ENCODE peak calls at places on chromosomes 1 and 21, in five cellular contexts. U, I, N, Z and P are unnamed samples.

GRCh38 chr1:221708987-221709386 is 32.9 kb downstream of the DUSP10 start:
- DNase-seq in U (no peak), I (no peak), N (no peak), Z (peak), P (no peak)

GRCh38 chr1:24250791-24251190 is 63.7 kb upstream of the IFNLR1 start:
- DNase-seq in U (no peak), I (no peak), N (peak), Z (no peak), P (no peak)

GRCh38 chr1:68128820-68129219 is 78.4 kb upstream of the DIRAS3 start:
- DNase-seq in U (no peak), I (no peak), N (no peak), Z (no peak), P (no peak)

GRCh38 chr1:217029311-217030157 is 306.3 kb upstream of the ESRRG start:
- DNase-seq in U (peak), I (no peak), N (no peak), Z (peak), P (no peak)

GRCh38 chr1:150568567-150568966 is 10.8 kb downstream of the MCL1 start:
- DNase-seq in U (no peak), I (no peak), N (no peak), Z (no peak), P (no peak)

GRCh38 chr1:151512801-151513625 is 1.8 kb downstream of the CGN start:
- DNase-seq in U (peak), I (no peak), N (no peak), Z (peak), P (no peak)

GRCh38 chr1:165408518-165408917 is 36.4 kb downstream of the RXRG start:
- DNase-seq in U (peak), I (no peak), N (peak), Z (peak), P (no peak)

GRCh38 chr1:41540886-41541591 is 56.6 kb upstream of the EDN2 start:
- DNase-seq in U (no peak), I (no peak), N (peak), Z (no peak), P (no peak)

GRCh38 chr1:16174261-16174871 is 18.5 kb upstream of the EPHA2 start:
- DNase-seq in U (no peak), I (no peak), N (no peak), Z (peak), P (no peak)

GRCh38 chr1:228140724-228141081 is 624 bp downstream of the GUK1 start:
- DNase-seq in U (no peak), I (no peak), N (no peak), Z (no peak), P (no peak)

GRCh38 chr1:38529946-38530345 is 329.6 kb downstream of the RRAGC start:
- DNase-seq in U (no peak), I (no peak), N (no peak), Z (no peak), P (no peak)

GRCh38 chr1:70720133-70720920 is 309.3 kb downstream of the CTH start:
- DNase-seq in U (no peak), I (no peak), N (no peak), Z (no peak), P (no peak)

GRCh38 chr1:21596628-21597027 is 72.5 kb downstream of the RAP1GAP start:
- DNase-seq in U (no peak), I (no peak), N (no peak), Z (no peak), P (no peak)

GRCh38 chr21:23968722-23969647 is 1638.3 kb downstream of the MRPL39 start:
- DNase-seq in U (no peak), I (no peak), N (no peak), Z (peak), P (no peak)

GRCh38 chr1:151371340-151371739 is 1.2 kb downstream of the SELENBP1 start:
- DNase-seq in U (peak), I (peak), N (peak), Z (peak), P (peak)

GRCh38 chr1:14946567-14947285 is 206.8 kb upstream of the TMEM51 start:
- DNase-seq in U (no peak), I (no peak), N (no peak), Z (peak), P (no peak)

GRCh38 chr21:17495680-17496079 is 17.2 kb upstream of the CXADR start:
- DNase-seq in U (no peak), I (peak), N (no peak), Z (no peak), P (no peak)

GRCh38 chr1:235098547-235098946 is 30.1 kb downstream of the TOMM20 start:
- DNase-seq in U (no peak), I (no peak), N (peak), Z (no peak), P (no peak)

GRCh38 chr21:30839304-30839703 is 9.7 kb upstream of the KRTAP7-1 start:
- DNase-seq in U (no peak), I (no peak), N (no peak), Z (peak), P (no peak)
- TF ChIP-seq CTCF in U (no peak), I (no peak), N (no peak), Z (peak), P (no peak)

GRCh38 chr1:115671176-115672062 is 29.6 kb downstream of the VANGL1 start:
- DNase-seq in U (no peak), I (no peak), N (no peak), Z (peak), P (no peak)
- TF ChIP-seq CTCF in U (no peak), I (no peak), N (no peak), Z (peak), P (no peak)

GRCh38 chr1:6612641-6613360 is 730 bp upstream of the PHF13 start:
- DNase-seq in U (peak), I (no peak), N (peak), Z (peak), P (peak)
- TF ChIP-seq CTCF in U (no peak), I (no peak), N (no peak), Z (no peak), P (no peak)

DNA sequence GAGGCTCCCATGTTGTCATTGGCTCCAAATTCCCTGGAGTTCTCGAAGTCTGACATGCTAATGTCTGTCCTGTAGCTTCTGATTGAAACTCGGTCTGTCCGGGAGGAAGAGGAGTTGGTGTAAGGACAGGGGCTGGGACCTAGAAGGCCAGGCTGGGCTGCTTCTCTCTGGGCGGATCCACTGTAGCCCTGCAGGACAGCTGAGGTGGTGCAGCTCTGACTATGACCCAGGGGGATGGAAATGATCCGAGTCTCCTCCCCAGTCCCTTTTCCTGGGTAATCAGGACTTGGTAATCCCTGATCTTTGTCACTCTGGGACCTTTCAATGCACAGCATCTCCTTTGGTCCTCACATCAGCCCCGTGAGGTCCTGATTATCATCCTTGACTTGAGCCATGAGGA is 10.0 kb upstream of the FCMR start:
- DNase-seq in U (no peak), I (no peak), N (no peak), Z (no peak), P (no peak)
- TF ChIP-seq CTCF in U (no peak), I (no peak), N (no peak), Z (peak), P (no peak)

GRCh38 chr1:76901158-76901767 is 34.0 kb downstream of the ST6GALNAC5 start:
- DNase-seq in U (no peak), I (no peak), N (no peak), Z (peak), P (no peak)
- TF ChIP-seq CTCF in U (peak), I (peak), N (no peak), Z (peak), P (no peak)

GRCh38 chr1:202212787-202213186 is 19.2 kb downstream of the LGR6 start:
- DNase-seq in U (no peak), I (no peak), N (no peak), Z (no peak), P (no peak)

GRCh38 chr1:202208458-202208857 is 14.9 kb downstream of the LGR6 start:
- DNase-seq in U (no peak), I (no peak), N (no peak), Z (no peak), P (no peak)

GRCh38 chr1:202210969-202211368 is 17.4 kb downstream of the LGR6 start:
- DNase-seq in U (no peak), I (no peak), N (no peak), Z (no peak), P (no peak)

GRCh38 chr1:202207292-202207691 is 13.7 kb downstream of the LGR6 start:
- DNase-seq in U (no peak), I (peak), N (no peak), Z (peak), P (no peak)

DNA sequence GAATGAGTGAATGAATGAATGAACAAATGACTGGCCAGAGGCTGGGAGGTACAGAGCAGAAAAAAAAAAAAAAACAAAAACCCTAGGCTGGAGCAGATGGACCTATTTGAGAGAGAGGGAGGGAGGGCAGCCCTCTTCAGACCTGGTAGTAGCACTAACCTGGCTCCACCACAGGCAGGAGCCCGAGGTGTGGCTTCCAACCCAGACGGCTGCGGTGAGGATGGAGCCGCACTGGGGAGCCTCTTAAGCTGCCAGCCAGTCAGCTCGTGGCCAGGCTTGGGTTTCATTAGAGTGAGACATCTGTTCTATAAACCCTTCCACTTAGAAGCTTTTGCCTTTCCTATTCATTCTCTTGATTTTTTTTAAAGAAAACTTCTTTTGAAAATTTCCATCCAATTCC is 16.8 kb downstream of the LGR6 start:
- DNase-seq in U (no peak), I (no peak), N (no peak), Z (no peak), P (no peak)
- TF ChIP-seq CTCF in U (no peak), I (no peak), N (no peak), Z (no peak), P (no peak)

DNA sequence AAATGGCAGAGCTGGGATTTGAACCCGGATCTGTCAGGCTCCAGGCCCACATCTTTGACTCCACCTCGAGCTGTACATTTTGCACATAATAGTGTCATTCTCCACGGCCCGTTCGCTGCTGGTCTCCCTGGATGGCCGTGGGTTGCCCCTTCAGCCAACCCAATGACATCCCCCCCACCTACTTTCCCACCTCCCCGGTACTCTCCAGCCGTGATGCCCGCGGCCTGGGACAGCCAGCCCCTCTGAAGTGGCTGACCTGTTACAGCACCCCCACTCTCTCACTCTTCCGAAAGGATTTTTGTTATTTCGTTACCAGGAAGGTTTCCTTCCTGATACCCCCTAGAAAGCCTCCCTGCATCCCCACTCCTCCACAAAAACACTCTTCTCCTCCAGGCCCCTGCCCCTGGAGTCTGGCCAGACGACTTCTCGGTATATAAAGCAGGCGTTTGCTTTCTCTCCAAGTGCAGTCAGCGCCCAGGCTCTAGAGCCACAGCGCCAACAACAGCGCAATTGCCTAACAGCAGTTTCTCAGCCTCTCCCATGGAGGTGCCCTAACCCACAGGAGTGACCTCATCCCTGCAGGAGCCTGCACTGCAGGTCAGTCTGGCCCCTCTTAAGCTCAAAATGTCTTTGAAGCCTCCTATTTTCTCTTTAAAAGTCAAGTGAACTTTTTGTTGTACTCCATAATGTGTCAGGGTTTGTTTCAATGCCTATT is 14.5 kb upstream of the GJB5 start:
- DNase-seq in U (no peak), I (no peak), N (no peak), Z (no peak), P (no peak)
- TF ChIP-seq CTCF in U (no peak), I (no peak), N (no peak), Z (no peak), P (no peak)

GRCh38 chr1:46021046-46021822 is 111.2 kb downstream of the PIK3R3 start:
- DNase-seq in U (no peak), I (no peak), N (no peak), Z (peak), P (no peak)
- TF ChIP-seq CTCF in U (no peak), I (no peak), N (no peak), Z (peak), P (no peak)

GRCh38 chr1:206880310-206880709 is 14.9 kb downstream of the IL20 start:
- DNase-seq in U (no peak), I (no peak), N (no peak), Z (no peak), P (no peak)

GRCh38 chr1:206885341-206886060 is 11.7 kb upstream of the IL24 start:
- DNase-seq in U (no peak), I (no peak), N (peak), Z (no peak), P (no peak)

GRCh38 chr1:206883876-206884275 is 13.4 kb upstream of the IL24 start:
- DNase-seq in U (no peak), I (no peak), N (no peak), Z (no peak), P (no peak)

GRCh38 chr1:206883160-206883559 is 14.1 kb upstream of the IL24 start:
- DNase-seq in U (no peak), I (no peak), N (no peak), Z (no peak), P (no peak)

GRCh38 chr1:206882555-206882954 is 14.7 kb upstream of the IL24 start:
- DNase-seq in U (no peak), I (no peak), N (no peak), Z (no peak), P (no peak)
- TF ChIP-seq CTCF in U (no peak), I (no peak), N (no peak), Z (peak), P (no peak)